ENCODE peak calls at places on chromosomes 13 and 19, in seven cellular contexts. One of them, this sample, is unnamed.

GRCh38 chr19:46648070-46648960 is 12.3 kb upstream of the GNG8 start:
- DNase-seq in H9: no peak
- DNase-seq in IMR-90: no peak
- DNase-seq in neuronal stem cell: no peak
- DNase-seq in trophoblast cell: no peak
- DNase-seq in H1: no peak
- DNase-seq in mesenchymal stem cell: no peak
- DNase-seq in this sample: no peak

GRCh38 chr13:74414458-74414857 is 280.3 kb upstream of the KLF12 start:
- DNase-seq in H9: no peak
- DNase-seq in IMR-90: no peak
- DNase-seq in neuronal stem cell: no peak
- DNase-seq in trophoblast cell: no peak
- DNase-seq in H1: no peak
- DNase-seq in mesenchymal stem cell: no peak
- DNase-seq in this sample: no peak

GRCh38 chr19:29834991-29835390 is 23.2 kb downstream of the CCNE1 start:
- DNase-seq in H9: no peak
- DNase-seq in IMR-90: no peak
- DNase-seq in neuronal stem cell: no peak
- DNase-seq in trophoblast cell: peak; percentile 53
- DNase-seq in H1: no peak
- DNase-seq in mesenchymal stem cell: no peak
- DNase-seq in this sample: no peak

GRCh38 chr13:111020546-111020945 is 94.6 kb upstream of the ARHGEF7 start:
- DNase-seq in H9: no peak
- DNase-seq in IMR-90: no peak
- DNase-seq in neuronal stem cell: no peak
- DNase-seq in trophoblast cell: no peak
- DNase-seq in H1: no peak
- DNase-seq in mesenchymal stem cell: no peak
- DNase-seq in this sample: no peak

GRCh38 chr13:113903361-113903760 is 39.5 kb upstream of the GAS6 start:
- DNase-seq in H9: no peak
- DNase-seq in IMR-90: peak; percentile 78
- DNase-seq in neuronal stem cell: no peak
- DNase-seq in trophoblast cell: no peak
- DNase-seq in H1: no peak
- DNase-seq in mesenchymal stem cell: no peak
- DNase-seq in this sample: no peak

GRCh38 chr13:30141773-30142501 is 165.4 kb downstream of the KATNAL1 start:
- DNase-seq in H9: no peak
- DNase-seq in IMR-90: no peak
- DNase-seq in neuronal stem cell: no peak
- DNase-seq in trophoblast cell: no peak
- DNase-seq in H1: no peak
- DNase-seq in mesenchymal stem cell: peak; percentile 13
- DNase-seq in this sample: no peak

GRCh38 chr13:113658836-113659235 is 838 bp upstream of the ATP4B start:
- DNase-seq in H9: no peak
- DNase-seq in IMR-90: no peak
- DNase-seq in neuronal stem cell: no peak
- DNase-seq in trophoblast cell: no peak
- DNase-seq in H1: no peak
- DNase-seq in mesenchymal stem cell: no peak
- DNase-seq in this sample: no peak

GRCh38 chr13:100646030-100646673 is 28.4 kb downstream of the TMTC4 start:
- DNase-seq in H9: no peak
- DNase-seq in IMR-90: peak; percentile 31
- DNase-seq in neuronal stem cell: no peak
- DNase-seq in trophoblast cell: peak; percentile 9
- DNase-seq in H1: no peak
- DNase-seq in mesenchymal stem cell: peak; percentile 32
- DNase-seq in this sample: peak; percentile 66

GRCh38 chr13:86581711-86582110 is 782.5 kb upstream of the SLITRK6 start:
- DNase-seq in H9: no peak
- DNase-seq in IMR-90: peak; percentile 69
- DNase-seq in neuronal stem cell: no peak
- DNase-seq in trophoblast cell: no peak
- DNase-seq in H1: no peak
- DNase-seq in mesenchymal stem cell: peak; percentile 57
- DNase-seq in this sample: no peak

GRCh38 chr13:53191091-53191490 is 162.5 kb downstream of the OLFM4 start:
- DNase-seq in H9: peak; percentile 59
- DNase-seq in IMR-90: peak; percentile 11
- DNase-seq in neuronal stem cell: peak; percentile 75
- DNase-seq in trophoblast cell: peak; percentile 27
- DNase-seq in H1: no peak
- DNase-seq in mesenchymal stem cell: no peak
- DNase-seq in this sample: peak; percentile 100

GRCh38 chr13:60583911-60584753 is 187.1 kb downstream of the TDRD3 start:
- DNase-seq in H9: peak; percentile 93
- DNase-seq in IMR-90: peak; percentile 73
- DNase-seq in neuronal stem cell: no peak
- DNase-seq in trophoblast cell: no peak
- DNase-seq in H1: peak; percentile 64
- DNase-seq in mesenchymal stem cell: peak; percentile 39
- DNase-seq in this sample: peak; percentile 83

GRCh38 chr13:27917121-27917947 is 2.5 kb upstream of the PDX1 start:
- DNase-seq in H9: peak; percentile 60
- DNase-seq in IMR-90: no peak
- DNase-seq in neuronal stem cell: peak; percentile 41
- DNase-seq in trophoblast cell: no peak
- DNase-seq in H1: peak; percentile 57
- DNase-seq in mesenchymal stem cell: no peak
- DNase-seq in this sample: no peak

GRCh38 chr13:33251131-33251629 is 34.4 kb downstream of the STARD13 start:
- DNase-seq in H9: no peak
- DNase-seq in IMR-90: peak; percentile 99
- DNase-seq in neuronal stem cell: no peak
- DNase-seq in trophoblast cell: no peak
- DNase-seq in H1: no peak
- DNase-seq in mesenchymal stem cell: peak; percentile 88
- DNase-seq in this sample: no peak

GRCh38 chr13:36718146-36718545 is 44.3 kb downstream of the SERTM1 start:
- DNase-seq in H9: no peak
- DNase-seq in IMR-90: peak; percentile 3
- DNase-seq in neuronal stem cell: no peak
- DNase-seq in trophoblast cell: no peak
- DNase-seq in H1: no peak
- DNase-seq in mesenchymal stem cell: no peak
- DNase-seq in this sample: no peak

GRCh38 chr19:34317311-34317927 is 47.6 kb upstream of the GPI start:
- DNase-seq in H9: no peak
- DNase-seq in IMR-90: no peak
- DNase-seq in neuronal stem cell: no peak
- DNase-seq in trophoblast cell: peak; percentile 20
- DNase-seq in H1: no peak
- DNase-seq in mesenchymal stem cell: peak; percentile 18
- DNase-seq in this sample: peak; percentile 31

GRCh38 chr19:41328818-41329220 is 18.8 kb downstream of the CCDC97 start:
- DNase-seq in H9: no peak
- DNase-seq in IMR-90: no peak
- DNase-seq in neuronal stem cell: no peak
- DNase-seq in trophoblast cell: no peak
- DNase-seq in H1: no peak
- DNase-seq in mesenchymal stem cell: no peak
- DNase-seq in this sample: no peak

GRCh38 chr13:69213331-69213850 is 894.2 kb upstream of the ATXN8OS start:
- DNase-seq in H9: no peak
- DNase-seq in IMR-90: no peak
- DNase-seq in neuronal stem cell: no peak
- DNase-seq in trophoblast cell: no peak
- DNase-seq in H1: no peak
- DNase-seq in mesenchymal stem cell: no peak
- DNase-seq in this sample: no peak

GRCh38 chr19:19956431-19957075 is 55.8 kb downstream of the ZNF93 start:
- DNase-seq in H9: peak; percentile 91
- DNase-seq in IMR-90: no peak
- DNase-seq in neuronal stem cell: peak; percentile 56
- DNase-seq in trophoblast cell: no peak
- DNase-seq in H1: peak; percentile 75
- DNase-seq in mesenchymal stem cell: no peak
- DNase-seq in this sample: peak; percentile 94

GRCh38 chr19:41641879-41642485 is 15.1 kb upstream of the CEACAM4 start:
- DNase-seq in H9: peak; percentile 65
- DNase-seq in IMR-90: peak; percentile 37
- DNase-seq in neuronal stem cell: peak; percentile 9
- DNase-seq in trophoblast cell: peak; percentile 23
- DNase-seq in H1: peak; percentile 75
- DNase-seq in mesenchymal stem cell: peak; percentile 29
- DNase-seq in this sample: peak; percentile 46

GRCh38 chr13:112842343-112842856 is 126.6 kb upstream of the MCF2L start:
- DNase-seq in H9: peak; percentile 30
- DNase-seq in IMR-90: no peak
- DNase-seq in neuronal stem cell: peak; percentile 9
- DNase-seq in trophoblast cell: no peak
- DNase-seq in H1: no peak
- DNase-seq in mesenchymal stem cell: peak; percentile 9
- DNase-seq in this sample: peak; percentile 83

GRCh38 chr19:31258211-31259052 is 90.8 kb downstream of the TSHZ3 start:
- DNase-seq in H9: no peak
- DNase-seq in IMR-90: no peak
- DNase-seq in neuronal stem cell: no peak
- DNase-seq in trophoblast cell: no peak
- DNase-seq in H1: peak; percentile 41
- DNase-seq in mesenchymal stem cell: no peak
- DNase-seq in this sample: peak; percentile 51

GRCh38 chr19:14002571-14003278 is 3.4 kb downstream of the RFX1 start:
- DNase-seq in H9: no peak
- DNase-seq in IMR-90: no peak
- DNase-seq in neuronal stem cell: no peak
- DNase-seq in trophoblast cell: no peak
- DNase-seq in H1: no peak
- DNase-seq in mesenchymal stem cell: no peak
- DNase-seq in this sample: no peak

GRCh38 chr19:17775245-17775927 is 19.6 kb upstream of the B3GNT3 start:
- DNase-seq in H9: peak; percentile 78
- DNase-seq in IMR-90: peak; percentile 19
- DNase-seq in neuronal stem cell: peak; percentile 59
- DNase-seq in trophoblast cell: peak; percentile 62
- DNase-seq in H1: peak; percentile 92
- DNase-seq in mesenchymal stem cell: peak; percentile 65
- DNase-seq in this sample: peak; percentile 62

GRCh38 chr19:2729943-2730818 is 9.0 kb upstream of the DIRAS1 start:
- DNase-seq in H9: no peak
- DNase-seq in IMR-90: no peak
- DNase-seq in neuronal stem cell: no peak
- DNase-seq in trophoblast cell: no peak
- DNase-seq in H1: no peak
- DNase-seq in mesenchymal stem cell: no peak
- DNase-seq in this sample: no peak

DNA sequence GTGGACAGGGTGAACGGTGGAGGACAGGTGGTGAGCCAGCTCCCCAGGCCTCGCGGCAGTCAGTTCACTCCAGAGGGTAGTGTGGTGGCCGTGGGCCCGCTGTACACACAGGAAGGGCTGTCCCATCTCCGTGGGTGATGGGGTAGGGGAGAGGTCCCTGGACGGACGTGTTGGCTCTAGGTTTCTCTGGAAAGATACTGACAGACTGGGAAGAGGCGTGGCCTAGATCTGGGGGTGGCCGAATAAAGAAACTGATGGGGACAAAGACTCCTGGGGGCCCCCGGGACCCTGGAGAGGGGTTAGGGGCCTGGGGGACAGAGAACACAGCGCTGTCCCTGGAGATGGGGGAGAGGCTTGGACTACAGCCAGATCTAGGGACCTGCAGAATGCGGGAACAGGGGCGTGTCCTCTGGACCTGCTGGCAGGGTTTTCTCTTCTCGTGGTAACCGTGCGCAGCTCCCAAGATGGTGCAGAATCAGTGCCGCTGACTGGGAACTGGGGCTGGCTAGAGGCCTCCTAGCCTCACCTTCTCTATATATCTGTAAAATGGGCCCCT is 4.0 kb upstream of the PRAM1 start:
- DNase-seq in H9: peak; percentile 69
- DNase-seq in IMR-90: no peak
- DNase-seq in neuronal stem cell: no peak
- DNase-seq in trophoblast cell: peak; percentile 24
- DNase-seq in H1: no peak
- DNase-seq in mesenchymal stem cell: no peak
- DNase-seq in this sample: peak; percentile 34
- H2BK5ac ChIP-seq in H9: no peak overlapping the region
- H2BK5ac ChIP-seq in IMR-90: no peak overlapping the region
- H2BK5ac ChIP-seq in neuronal stem cell: peak overlapping the region; percentile 94
- H2BK5ac ChIP-seq in trophoblast cell: no peak overlapping the region
- H2BK5ac ChIP-seq in H1: no peak overlapping the region
- H2BK5ac ChIP-seq in mesenchymal stem cell: no peak overlapping the region
- H2BK5ac ChIP-seq in this sample: no peak overlapping the region

DNA sequence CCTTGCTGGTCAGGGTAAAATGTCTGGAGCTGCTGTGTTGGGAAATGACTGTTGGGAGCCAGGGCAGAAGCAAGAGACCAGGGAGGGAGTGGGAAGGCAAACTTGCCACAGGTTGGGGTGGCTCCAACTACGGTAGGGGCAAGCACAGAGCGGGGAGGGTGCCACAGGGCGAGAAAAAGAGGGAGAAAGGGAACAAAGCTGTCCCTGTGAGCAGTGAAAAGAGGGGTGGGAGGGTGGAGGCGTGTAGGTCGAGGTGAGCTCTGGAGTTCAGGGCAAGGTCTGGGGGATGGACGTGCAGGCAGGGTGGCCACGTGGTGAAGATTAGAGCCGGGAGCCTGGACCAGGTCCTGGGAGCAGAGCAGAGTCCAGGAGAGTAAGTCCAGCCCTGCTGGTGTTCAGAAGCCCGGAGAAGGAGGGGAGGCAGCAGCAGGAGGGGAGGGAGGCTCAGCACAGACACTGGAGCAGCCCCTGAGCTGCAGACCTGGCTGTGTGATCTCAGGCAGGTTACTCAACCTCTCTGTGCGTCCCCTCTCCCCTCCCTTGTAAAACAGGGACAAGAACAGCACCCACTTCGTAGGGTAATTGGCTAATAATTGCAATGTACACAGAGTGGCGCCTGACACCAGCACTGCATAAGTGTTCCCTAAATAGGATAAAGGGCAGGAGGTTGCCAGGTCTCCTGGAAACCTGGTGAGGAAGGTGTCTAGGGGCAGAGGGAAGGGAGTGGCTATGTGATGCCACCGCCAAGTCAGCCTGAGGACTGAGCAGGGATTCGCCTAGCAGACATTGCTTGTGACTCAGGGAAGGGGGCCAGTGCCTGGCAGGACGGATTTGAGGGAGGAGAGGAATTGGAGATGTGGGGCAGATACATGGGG is 3.2 kb upstream of the POLR2E start:
- DNase-seq in H9: no peak
- DNase-seq in IMR-90: peak; percentile 34
- DNase-seq in neuronal stem cell: no peak
- DNase-seq in trophoblast cell: peak; percentile 70
- DNase-seq in H1: no peak
- DNase-seq in mesenchymal stem cell: no peak
- DNase-seq in this sample: no peak
- H3K27ac ChIP-seq in H9: no peak overlapping the region
- H3K27ac ChIP-seq in IMR-90: peak overlapping the region; percentile 53
- H3K27ac ChIP-seq in neuronal stem cell: no peak overlapping the region
- H3K27ac ChIP-seq in trophoblast cell: peak overlapping the region; percentile 16
- H3K27ac ChIP-seq in H1: no peak overlapping the region
- H3K27ac ChIP-seq in mesenchymal stem cell: no peak overlapping the region
- H3K27ac ChIP-seq in this sample: no peak overlapping the region

GRCh38 chr13:102361113-102361512 is 40.7 kb downstream of the FGF14 start:
- DNase-seq in H9: no peak
- DNase-seq in IMR-90: no peak
- DNase-seq in neuronal stem cell: no peak
- DNase-seq in trophoblast cell: no peak
- DNase-seq in H1: no peak
- DNase-seq in mesenchymal stem cell: no peak
- DNase-seq in this sample: no peak
- H2BK5ac ChIP-seq in H9: no peak overlapping the region
- H2BK5ac ChIP-seq in IMR-90: no peak overlapping the region
- H2BK5ac ChIP-seq in neuronal stem cell: no peak overlapping the region
- H2BK5ac ChIP-seq in trophoblast cell: no peak overlapping the region
- H2BK5ac ChIP-seq in H1: no peak overlapping the region
- H2BK5ac ChIP-seq in mesenchymal stem cell: no peak overlapping the region
- H2BK5ac ChIP-seq in this sample: no peak overlapping the region

GRCh38 chr13:98141509-98141908 is 1.4 kb upstream of the FARP1 start:
- DNase-seq in H9: no peak
- DNase-seq in IMR-90: no peak
- DNase-seq in neuronal stem cell: no peak
- DNase-seq in trophoblast cell: no peak
- DNase-seq in H1: no peak
- DNase-seq in mesenchymal stem cell: no peak
- DNase-seq in this sample: peak; percentile 74
- H3K27ac ChIP-seq in H9: no peak overlapping the region
- H3K27ac ChIP-seq in IMR-90: no peak overlapping the region
- H3K27ac ChIP-seq in neuronal stem cell: no peak overlapping the region
- H3K27ac ChIP-seq in trophoblast cell: no peak overlapping the region
- H3K27ac ChIP-seq in H1: no peak overlapping the region
- H3K27ac ChIP-seq in mesenchymal stem cell: no peak overlapping the region
- H3K27ac ChIP-seq in this sample: no peak overlapping the region

This sample was measured in mesendoderm.